ENCODE peak calls at places on chromosomes 2 and 18, in seven cellular contexts. One of them, this sample, is unnamed.

GRCh38 chr2:229221641-229222040 is 49.4 kb downstream of the PID1 start:
- DNase-seq in neuronal stem cell: no peak
- DNase-seq in H9: no peak
- DNase-seq in IMR-90: no peak
- DNase-seq in trophoblast cell: no peak
- DNase-seq in mesenchymal stem cell: no peak
- DNase-seq in H1: no peak
- DNase-seq in this sample: no peak

GRCh38 chr2:200703132-200703925 is 108.4 kb upstream of the BZW1 start:
- DNase-seq in neuronal stem cell: peak; percentile 42
- DNase-seq in H9: no peak
- DNase-seq in IMR-90: peak; percentile 80
- DNase-seq in trophoblast cell: peak; percentile 25
- DNase-seq in mesenchymal stem cell: peak; percentile 75
- DNase-seq in H1: no peak
- DNase-seq in this sample: peak; percentile 64

GRCh38 chr18:25233582-25234362 is 118.2 kb downstream of the ZNF521 start:
- DNase-seq in neuronal stem cell: no peak
- DNase-seq in H9: no peak
- DNase-seq in IMR-90: peak; percentile 44
- DNase-seq in trophoblast cell: no peak
- DNase-seq in mesenchymal stem cell: peak; percentile 84
- DNase-seq in H1: no peak
- DNase-seq in this sample: peak; percentile 86

GRCh38 chr2:144111443-144111842 is 408.5 kb downstream of the ZEB2 start:
- DNase-seq in neuronal stem cell: no peak
- DNase-seq in H9: no peak
- DNase-seq in IMR-90: peak; percentile 90
- DNase-seq in trophoblast cell: no peak
- DNase-seq in mesenchymal stem cell: peak; percentile 81
- DNase-seq in H1: no peak
- DNase-seq in this sample: no peak

GRCh38 chr2:21256006-21256405 is 132.2 kb downstream of the TDRD15 start:
- DNase-seq in neuronal stem cell: no peak
- DNase-seq in H9: no peak
- DNase-seq in IMR-90: no peak
- DNase-seq in trophoblast cell: peak; percentile 9
- DNase-seq in mesenchymal stem cell: no peak
- DNase-seq in H1: no peak
- DNase-seq in this sample: peak; percentile 43

GRCh38 chr2:236012155-236012554 is 156.0 kb downstream of the GBX2 start:
- DNase-seq in neuronal stem cell: no peak
- DNase-seq in H9: no peak
- DNase-seq in IMR-90: no peak
- DNase-seq in trophoblast cell: no peak
- DNase-seq in mesenchymal stem cell: no peak
- DNase-seq in H1: no peak
- DNase-seq in this sample: no peak

GRCh38 chr18:11976463-11976862 is 4.8 kb upstream of the IMPA2 start:
- DNase-seq in neuronal stem cell: no peak
- DNase-seq in H9: no peak
- DNase-seq in IMR-90: no peak
- DNase-seq in trophoblast cell: no peak
- DNase-seq in mesenchymal stem cell: no peak
- DNase-seq in H1: no peak
- DNase-seq in this sample: no peak

GRCh38 chr2:129285012-129285411 is 694.5 kb upstream of the RAB6C start:
- DNase-seq in neuronal stem cell: no peak
- DNase-seq in H9: no peak
- DNase-seq in IMR-90: no peak
- DNase-seq in trophoblast cell: no peak
- DNase-seq in mesenchymal stem cell: no peak
- DNase-seq in H1: no peak
- DNase-seq in this sample: no peak

GRCh38 chr2:148993336-148993735 is 45.2 kb upstream of the LYPD6B start:
- DNase-seq in neuronal stem cell: no peak
- DNase-seq in H9: no peak
- DNase-seq in IMR-90: peak; percentile 20
- DNase-seq in trophoblast cell: no peak
- DNase-seq in mesenchymal stem cell: peak; percentile 62
- DNase-seq in H1: no peak
- DNase-seq in this sample: no peak

GRCh38 chr2:218877891-218878290 is 2.8 kb upstream of the WNT10A start:
- DNase-seq in neuronal stem cell: no peak
- DNase-seq in H9: no peak
- DNase-seq in IMR-90: no peak
- DNase-seq in trophoblast cell: no peak
- DNase-seq in mesenchymal stem cell: no peak
- DNase-seq in H1: no peak
- DNase-seq in this sample: no peak

GRCh38 chr2:176545627-176546026 is 276.4 kb downstream of the MTX2 start:
- DNase-seq in neuronal stem cell: no peak
- DNase-seq in H9: no peak
- DNase-seq in IMR-90: no peak
- DNase-seq in trophoblast cell: no peak
- DNase-seq in mesenchymal stem cell: no peak
- DNase-seq in H1: no peak
- DNase-seq in this sample: no peak

GRCh38 chr2:28612131-28612812 is 116.4 kb downstream of the PLB1 start:
- DNase-seq in neuronal stem cell: no peak
- DNase-seq in H9: no peak
- DNase-seq in IMR-90: no peak
- DNase-seq in trophoblast cell: no peak
- DNase-seq in mesenchymal stem cell: no peak
- DNase-seq in H1: no peak
- DNase-seq in this sample: no peak

GRCh38 chr2:28613181-28613580 is 117.3 kb downstream of the PLB1 start:
- DNase-seq in neuronal stem cell: no peak
- DNase-seq in H9: no peak
- DNase-seq in IMR-90: no peak
- DNase-seq in trophoblast cell: no peak
- DNase-seq in mesenchymal stem cell: no peak
- DNase-seq in H1: no peak
- DNase-seq in this sample: no peak

GRCh38 chr2:28615691-28616090 is 119.8 kb downstream of the PLB1 start:
- DNase-seq in neuronal stem cell: no peak
- DNase-seq in H9: no peak
- DNase-seq in IMR-90: no peak
- DNase-seq in trophoblast cell: no peak
- DNase-seq in mesenchymal stem cell: no peak
- DNase-seq in H1: no peak
- DNase-seq in this sample: no peak

GRCh38 chr2:28616618-28617017 is 120.8 kb downstream of the PLB1 start:
- DNase-seq in neuronal stem cell: no peak
- DNase-seq in H9: no peak
- DNase-seq in IMR-90: peak; percentile 53
- DNase-seq in trophoblast cell: peak; percentile 47
- DNase-seq in mesenchymal stem cell: no peak
- DNase-seq in H1: no peak
- DNase-seq in this sample: no peak

GRCh38 chr2:28613616-28614501 is 118.0 kb downstream of the PLB1 start:
- DNase-seq in neuronal stem cell: no peak
- DNase-seq in H9: no peak
- DNase-seq in IMR-90: peak; percentile 92
- DNase-seq in trophoblast cell: no peak
- DNase-seq in mesenchymal stem cell: peak; percentile 85
- DNase-seq in H1: no peak
- DNase-seq in this sample: no peak
- H2BK5ac ChIP-seq in neuronal stem cell: peak overlapping the region; percentile 9
- H2BK5ac ChIP-seq in H9: no peak overlapping the region
- H2BK5ac ChIP-seq in IMR-90: no peak overlapping the region
- H2BK5ac ChIP-seq in trophoblast cell: peak overlapping the region; percentile 18
- H2BK5ac ChIP-seq in mesenchymal stem cell: peak overlapping the region; percentile 94
- H2BK5ac ChIP-seq in H1: no peak overlapping the region
- H2BK5ac ChIP-seq in this sample: no peak overlapping the region

GRCh38 chr2:181124499-181124898 is 144.1 kb downstream of the UBE2E3 start:
- DNase-seq in neuronal stem cell: no peak
- DNase-seq in H9: no peak
- DNase-seq in IMR-90: peak; percentile 22
- DNase-seq in trophoblast cell: no peak
- DNase-seq in mesenchymal stem cell: peak; percentile 37
- DNase-seq in H1: no peak
- DNase-seq in this sample: no peak
- H3K4me2 ChIP-seq in neuronal stem cell: no peak overlapping the region
- H3K4me2 ChIP-seq in H9: no peak overlapping the region
- H3K4me2 ChIP-seq in IMR-90: no peak overlapping the region
- H3K4me2 ChIP-seq in trophoblast cell: no peak overlapping the region
- H3K4me2 ChIP-seq in mesenchymal stem cell: no peak overlapping the region
- H3K4me2 ChIP-seq in H1: no peak overlapping the region
- H3K4me2 ChIP-seq in this sample: no peak overlapping the region

GRCh38 chr2:27624943-27625342 is 3.9 kb downstream of the CCDC121 start:
- DNase-seq in neuronal stem cell: no peak
- DNase-seq in H9: no peak
- DNase-seq in IMR-90: no peak
- DNase-seq in trophoblast cell: peak; percentile 19
- DNase-seq in mesenchymal stem cell: no peak
- DNase-seq in H1: no peak
- DNase-seq in this sample: no peak

GRCh38 chr2:27627963-27628766 is 647 bp downstream of the CCDC121 start:
- DNase-seq in neuronal stem cell: no peak
- DNase-seq in H9: no peak
- DNase-seq in IMR-90: peak; percentile 96
- DNase-seq in trophoblast cell: peak; percentile 88
- DNase-seq in mesenchymal stem cell: peak; percentile 96
- DNase-seq in H1: no peak
- DNase-seq in this sample: peak; percentile 77

GRCh38 chr2:27621524-27621923 is 7.3 kb downstream of the CCDC121 start:
- DNase-seq in neuronal stem cell: no peak
- DNase-seq in H9: no peak
- DNase-seq in IMR-90: no peak
- DNase-seq in trophoblast cell: no peak
- DNase-seq in mesenchymal stem cell: no peak
- DNase-seq in H1: no peak
- DNase-seq in this sample: peak; percentile 48

DNA sequence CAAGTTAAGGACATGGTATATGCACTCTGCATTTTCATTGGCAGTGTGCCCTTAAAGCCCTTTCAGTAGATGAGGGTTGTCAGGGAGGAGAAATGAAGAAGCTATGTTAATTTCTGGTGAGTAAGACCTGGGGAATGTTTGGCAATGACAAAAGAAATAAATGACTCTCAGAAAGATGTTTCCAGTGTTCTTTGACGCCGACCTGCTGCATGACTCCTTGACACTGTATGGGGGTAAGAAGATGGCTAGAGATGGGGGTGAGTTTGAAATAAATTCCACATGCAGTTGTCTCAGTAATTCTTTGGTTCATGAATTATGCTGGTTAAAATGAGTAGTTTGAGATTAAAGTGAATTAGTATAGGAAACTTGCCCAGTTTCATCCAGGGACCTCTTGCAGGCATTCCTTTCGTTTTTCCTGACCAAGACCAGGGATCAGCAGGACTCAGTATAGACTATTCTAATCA is 5.9 kb downstream of the CCDC121 start:
- DNase-seq in neuronal stem cell: no peak
- DNase-seq in H9: no peak
- DNase-seq in IMR-90: peak; percentile 84
- DNase-seq in trophoblast cell: peak; percentile 43
- DNase-seq in mesenchymal stem cell: peak; percentile 56
- DNase-seq in H1: no peak
- DNase-seq in this sample: peak; percentile 76
- H3K27ac ChIP-seq in neuronal stem cell: no peak overlapping the region
- H3K27ac ChIP-seq in H9: no peak overlapping the region
- H3K27ac ChIP-seq in IMR-90: no peak overlapping the region
- H3K27ac ChIP-seq in trophoblast cell: no peak overlapping the region
- H3K27ac ChIP-seq in mesenchymal stem cell: peak overlapping the region; percentile 88
- H3K27ac ChIP-seq in H1: no peak overlapping the region
- H3K27ac ChIP-seq in this sample: no peak overlapping the region

DNA sequence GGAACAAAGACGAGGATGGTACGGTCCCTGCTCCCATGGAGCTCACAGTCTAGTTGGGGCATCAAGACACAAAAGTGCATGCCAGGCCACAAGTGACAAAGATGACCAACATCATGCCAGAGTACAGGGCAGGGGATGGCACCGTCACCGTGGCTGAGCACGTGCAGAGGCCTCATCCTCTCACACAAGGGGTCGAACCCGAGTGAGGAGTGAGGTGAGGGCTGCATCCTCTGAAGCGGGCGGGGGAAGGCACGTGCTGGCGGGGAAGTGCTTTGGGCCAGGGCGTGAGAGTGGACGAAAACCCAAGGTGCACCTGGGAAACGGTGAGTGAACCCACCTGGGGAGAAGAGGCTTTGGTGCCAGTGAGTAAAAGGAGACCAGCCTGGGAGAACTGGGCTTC is 41.0 kb downstream of the MRPL35 start:
- DNase-seq in neuronal stem cell: no peak
- DNase-seq in H9: no peak
- DNase-seq in IMR-90: no peak
- DNase-seq in trophoblast cell: no peak
- DNase-seq in mesenchymal stem cell: no peak
- DNase-seq in H1: no peak
- DNase-seq in this sample: no peak
- H2BK5ac ChIP-seq in neuronal stem cell: no peak overlapping the region
- H2BK5ac ChIP-seq in H9: no peak overlapping the region
- H2BK5ac ChIP-seq in IMR-90: no peak overlapping the region
- H2BK5ac ChIP-seq in trophoblast cell: no peak overlapping the region
- H2BK5ac ChIP-seq in mesenchymal stem cell: no peak overlapping the region
- H2BK5ac ChIP-seq in H1: no peak overlapping the region
- H2BK5ac ChIP-seq in this sample: no peak overlapping the region

GRCh38 chr18:27382477-27383216 is 197.5 kb upstream of the CHST9 start:
- DNase-seq in neuronal stem cell: no peak
- DNase-seq in H9: no peak
- DNase-seq in IMR-90: no peak
- DNase-seq in trophoblast cell: no peak
- DNase-seq in mesenchymal stem cell: no peak
- DNase-seq in H1: no peak
- DNase-seq in this sample: no peak

GRCh38 chr18:27377251-27377650 is 192.1 kb upstream of the CHST9 start:
- DNase-seq in neuronal stem cell: no peak
- DNase-seq in H9: no peak
- DNase-seq in IMR-90: no peak
- DNase-seq in trophoblast cell: no peak
- DNase-seq in mesenchymal stem cell: peak; percentile 25
- DNase-seq in H1: no peak
- DNase-seq in this sample: peak; percentile 18

DNA sequence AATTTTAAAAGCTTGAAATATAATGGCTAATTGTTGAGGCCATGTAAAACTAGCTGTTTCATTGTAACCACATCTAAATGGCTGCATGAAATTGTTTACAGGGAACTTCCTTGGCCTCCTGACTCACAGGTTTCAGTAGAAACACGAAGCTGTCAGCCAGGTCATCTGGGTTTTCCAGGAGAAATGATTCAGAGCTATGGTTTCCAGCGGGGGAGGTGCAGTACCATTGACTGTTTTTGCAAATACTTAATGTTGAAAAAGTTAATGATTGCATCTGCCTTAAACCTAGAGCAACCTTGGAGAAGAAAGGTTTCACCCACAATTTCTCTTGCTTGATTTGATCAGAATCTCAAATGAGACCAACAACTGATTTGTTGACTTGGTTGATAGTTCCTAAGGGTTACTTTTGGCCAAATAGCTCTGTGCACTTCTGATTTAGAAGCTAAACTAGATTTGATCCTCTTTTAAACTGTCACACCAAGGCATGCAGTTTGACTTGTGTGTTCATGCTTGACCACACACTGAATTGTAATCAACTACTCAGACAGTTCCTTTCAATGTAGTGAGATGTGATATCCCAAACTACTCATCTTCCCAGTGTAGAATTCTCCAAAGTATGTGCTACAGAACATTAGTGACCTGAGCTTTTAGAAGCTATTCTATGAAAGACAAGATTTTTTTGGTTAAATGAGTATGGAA is 193.4 kb upstream of the CHST9 start:
- DNase-seq in neuronal stem cell: no peak
- DNase-seq in H9: no peak
- DNase-seq in IMR-90: no peak
- DNase-seq in trophoblast cell: peak; percentile 50
- DNase-seq in mesenchymal stem cell: peak; percentile 82
- DNase-seq in H1: no peak
- DNase-seq in this sample: peak; percentile 31
- H3K4me2 ChIP-seq in neuronal stem cell: no peak overlapping the region
- H3K4me2 ChIP-seq in H9: no peak overlapping the region
- H3K4me2 ChIP-seq in IMR-90: no peak overlapping the region
- H3K4me2 ChIP-seq in trophoblast cell: no peak overlapping the region
- H3K4me2 ChIP-seq in mesenchymal stem cell: peak overlapping the region; percentile 19
- H3K4me2 ChIP-seq in H1: no peak overlapping the region
- H3K4me2 ChIP-seq in this sample: no peak overlapping the region

This sample was measured in mesendoderm.